ENCODE peak calls at places on chromosomes 1 and 21, in nine cellular contexts. O is psoas muscle, D is cardiac muscle cell, T is cardiac fibroblast, W is fibroblast of villous mesenchyme, H is foreskin fibroblast, Y is NB4, I is astrocyte of the cerebellum, U is AG04449. R is an unnamed sample.

GRCh38 chr1:102628008-102628736 is 480.1 kb downstream of the COL11A1 start:
- DNase-seq in O (no peak), D (no peak), T (peak), W (no peak), H (no peak), Y (no peak), I (no peak), U (no peak), R (no peak)

GRCh38 chr1:91924146-91924545 is 25.1 kb upstream of the BRDT start:
- DNase-seq in O (no peak), D (peak), T (peak), W (peak), H (peak), Y (no peak), I (peak), U (peak), R (no peak)

GRCh38 chr1:42152907-42153597 is at the start of gene GUCA2B:
- DNase-seq in O (no peak), D (no peak), T (no peak), W (no peak), H (no peak), Y (no peak), I (no peak), U (no peak), R (no peak)

GRCh38 chr1:40423264-40423642 is 27.0 kb upstream of the ZFP69B start:
- DNase-seq in O (no peak), D (no peak), T (no peak), W (peak), H (no peak), Y (peak), I (no peak), U (no peak), R (no peak)

GRCh38 chr1:204705493-204705811 is 19.9 kb upstream of the LRRN2 start:
- DNase-seq in O (no peak), D (no peak), T (no peak), W (no peak), H (no peak), Y (no peak), I (no peak), U (no peak), R (no peak)

GRCh38 chr1:219659682-219660081 is 46.8 kb upstream of the ZC3H11B start:
- DNase-seq in O (no peak), D (peak), T (peak), W (peak), H (peak), Y (peak), I (peak), U (peak), R (no peak)

GRCh38 chr21:16911166-16911607 is 601.7 kb upstream of the CXADR start:
- DNase-seq in O (no peak), D (no peak), T (no peak), W (no peak), H (no peak), Y (no peak), I (no peak), U (no peak), R (no peak)

GRCh38 chr1:237386362-237387143 is 344.6 kb downstream of the RYR2 start:
- DNase-seq in O (no peak), D (peak), T (peak), W (peak), H (peak), Y (peak), I (peak), U (no peak), R (no peak)

GRCh38 chr1:170200665-170201397 is 55.1 kb downstream of the NTMT2 start:
- DNase-seq in O (no peak), D (peak), T (peak), W (peak), H (no peak), Y (no peak), I (no peak), U (no peak), R (no peak)

GRCh38 chr1:87120779-87121178 is 206.3 kb downstream of the HS2ST1 start:
- DNase-seq in O (no peak), D (no peak), T (no peak), W (no peak), H (no peak), Y (peak), I (no peak), U (no peak), R (no peak)

GRCh38 chr21:45828580-45829565 is 152.7 kb upstream of the COL6A1 start:
- DNase-seq in O (no peak), D (no peak), T (no peak), W (no peak), H (no peak), Y (no peak), I (no peak), U (no peak), R (no peak)

GRCh38 chr1:87880747-87881133 is 552.1 kb downstream of the LMO4 start:
- DNase-seq in O (no peak), D (peak), T (peak), W (peak), H (no peak), Y (no peak), I (no peak), U (no peak), R (no peak)

GRCh38 chr1:31712625-31713024 is 8.8 kb upstream of the COL16A1 start:
- DNase-seq in O (peak), D (peak), T (peak), W (peak), H (peak), Y (no peak), I (no peak), U (peak), R (no peak)

GRCh38 chr21:27346041-27346448 is 379.2 kb upstream of the ADAMTS5 start:
- DNase-seq in O (no peak), D (peak), T (peak), W (no peak), H (no peak), Y (no peak), I (no peak), U (no peak), R (no peak)

GRCh38 chr1:51073456-51073855 is 28.6 kb upstream of the C1orf185 start:
- DNase-seq in O (no peak), D (peak), T (no peak), W (no peak), H (no peak), Y (no peak), I (no peak), U (no peak), R (no peak)

GRCh38 chr1:175016073-175016722 is 7.0 kb downstream of the MRPS14 start:
- DNase-seq in O (no peak), D (no peak), T (peak), W (no peak), H (peak), Y (no peak), I (no peak), U (peak), R (no peak)

GRCh38 chr1:143604887-143605286 is 366.9 kb downstream of the FAM72C start:
- DNase-seq in O (no peak), D (no peak), T (no peak), W (no peak), H (no peak), Y (no peak), I (no peak), U (no peak), R (no peak)

GRCh38 chr1:43256675-43257570 is 12.9 kb upstream of the TMEM125 start:
- DNase-seq in O (no peak), D (no peak), T (no peak), W (no peak), H (no peak), Y (no peak), I (no peak), U (no peak), R (no peak)

GRCh38 chr1:70727891-70728443 is 316.9 kb downstream of the CTH start:
- DNase-seq in O (no peak), D (no peak), T (no peak), W (no peak), H (no peak), Y (no peak), I (no peak), U (no peak), R (no peak)

GRCh38 chr1:1826356-1827088 is 48.3 kb upstream of the NADK start:
- DNase-seq in O (no peak), D (no peak), T (peak), W (no peak), H (no peak), Y (no peak), I (no peak), U (no peak), R (no peak)

GRCh38 chr1:36166938-36167910 is 11.3 kb downstream of the MAP7D1 start:
- DNase-seq in O (no peak), D (no peak), T (peak), W (peak), H (peak), Y (no peak), I (no peak), U (no peak), R (no peak)

GRCh38 chr21:44654576-44654950 is at the start of gene KRTAP12-4:
- DNase-seq in O (no peak), D (no peak), T (no peak), W (no peak), H (no peak), Y (no peak), I (no peak), U (no peak), R (no peak)

GRCh38 chr1:170241266-170241851 is 95.6 kb downstream of the NTMT2 start:
- DNase-seq in O (no peak), D (peak), T (peak), W (no peak), H (peak), Y (no peak), I (no peak), U (no peak), R (no peak)

GRCh38 chr1:179545316-179545715 is 30.4 kb downstream of the NPHS2 start:
- DNase-seq in O (no peak), D (peak), T (no peak), W (no peak), H (no peak), Y (no peak), I (no peak), U (no peak), R (no peak)

GRCh38 chr1:210597555-210598134 is 268.9 kb downstream of the HHAT start:
- DNase-seq in O (no peak), D (peak), T (peak), W (peak), H (peak), Y (peak), I (peak), U (peak), R (no peak)

GRCh38 chr1:31010081-31010989 is 55.2 kb downstream of the PUM1 start:
- DNase-seq in O (no peak), D (no peak), T (peak), W (peak), H (peak), Y (no peak), I (no peak), U (peak), R (no peak)

GRCh38 chr1:48471603-48472576 is at the start of gene SPATA6:
- DNase-seq in O (peak), D (peak), T (peak), W (peak), H (peak), Y (peak), I (peak), U (peak), R (peak)

GRCh38 chr21:40829308-40829707 is 17.6 kb downstream of the DSCAM start:
- DNase-seq in O (no peak), D (no peak), T (no peak), W (no peak), H (no peak), Y (no peak), I (no peak), U (no peak), R (no peak)

GRCh38 chr1:41192456-41193188 is 49.5 kb downstream of the SCMH1 start:
- DNase-seq in O (no peak), D (peak), T (no peak), W (peak), H (no peak), Y (no peak), I (no peak), U (no peak), R (no peak)

GRCh38 chr1:100511773-100512172 is 26.2 kb upstream of the GPR88 start:
- DNase-seq in O (no peak), D (no peak), T (no peak), W (no peak), H (no peak), Y (no peak), I (no peak), U (no peak), R (no peak)

GRCh38 chr1:24963943-24964677 is 34.0 kb upstream of the RUNX3 start:
- DNase-seq in O (no peak), D (no peak), T (no peak), W (no peak), H (no peak), Y (no peak), I (no peak), U (no peak), R (no peak)

GRCh38 chr1:24963099-24963872 is 33.2 kb upstream of the RUNX3 start:
- DNase-seq in O (no peak), D (no peak), T (no peak), W (no peak), H (no peak), Y (peak), I (no peak), U (no peak), R (no peak)

GRCh38 chr1:24960071-24960801 is 30.2 kb upstream of the RUNX3 start:
- DNase-seq in O (no peak), D (no peak), T (no peak), W (no peak), H (no peak), Y (no peak), I (no peak), U (no peak), R (no peak)

GRCh38 chr1:24961334-24961733 is 31.3 kb upstream of the RUNX3 start:
- DNase-seq in O (no peak), D (no peak), T (no peak), W (no peak), H (no peak), Y (no peak), I (no peak), U (no peak), R (no peak)

DNA sequence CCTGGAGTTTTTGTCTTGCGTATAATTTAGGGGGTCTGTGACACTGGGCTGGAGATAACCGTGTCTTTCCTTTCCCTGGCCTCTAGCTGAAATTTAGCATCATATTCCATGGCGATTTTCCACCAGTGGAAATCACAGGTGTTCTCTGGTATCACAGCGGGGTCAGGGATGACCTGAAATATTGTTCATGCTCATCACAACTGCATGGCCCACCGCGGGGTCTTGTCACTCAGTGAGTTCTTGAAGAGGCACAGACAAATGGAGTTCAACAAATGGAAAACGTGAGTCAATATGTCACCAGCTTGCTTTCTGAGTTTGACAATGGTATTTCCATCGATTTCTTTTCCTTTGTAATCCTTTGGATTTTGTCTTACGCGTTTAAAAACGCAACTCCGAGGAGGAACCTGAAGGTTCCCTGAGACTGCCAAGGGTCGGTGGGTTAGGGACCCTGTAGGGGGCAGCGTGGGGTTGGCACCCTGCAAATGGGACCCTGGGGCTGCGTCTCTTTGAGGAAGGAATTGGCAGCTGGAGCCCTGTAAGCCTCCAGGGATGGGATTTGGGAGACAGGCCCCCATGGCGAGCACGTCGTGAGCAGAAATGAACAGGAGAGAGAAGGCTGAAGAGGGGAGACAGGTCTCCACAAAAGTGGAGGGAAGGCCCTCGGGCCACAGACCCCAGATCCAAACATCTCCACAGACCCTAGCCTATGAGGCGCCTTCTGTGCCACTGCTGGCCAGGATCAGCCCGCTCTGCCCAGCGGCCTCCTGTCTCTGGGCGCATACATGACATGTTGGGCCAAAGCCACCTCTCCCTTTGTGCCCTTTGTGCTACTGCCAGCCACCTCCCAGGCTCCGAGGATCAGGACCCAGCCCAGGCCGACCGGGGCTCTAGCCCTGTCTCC is 32.1 kb upstream of the RUNX3 start:
- DNase-seq in O (no peak), D (no peak), T (no peak), W (no peak), H (no peak), Y (peak), I (no peak), U (no peak), R (no peak)
- TF ChIP-seq CTCF in O (no peak), D (no peak), T (no peak), W (no peak), H (no peak), Y (peak), I (no peak), U (no peak), R (peak)

GRCh38 chr1:110602466-110602865 is 3.7 kb downstream of the KCNA2 start:
- DNase-seq in O (no peak), D (no peak), T (no peak), W (peak), H (no peak), Y (no peak), I (no peak), U (no peak), R (peak)

GRCh38 chr1:110600716-110601115 is 5.4 kb downstream of the KCNA2 start:
- DNase-seq in O (no peak), D (no peak), T (no peak), W (no peak), H (no peak), Y (no peak), I (no peak), U (no peak), R (peak)

GRCh38 chr1:110604586-110605148 is 1.5 kb downstream of the KCNA2 start:
- DNase-seq in O (no peak), D (no peak), T (no peak), W (no peak), H (no peak), Y (no peak), I (no peak), U (no peak), R (no peak)

GRCh38 chr1:110601332-110601731 is 4.8 kb downstream of the KCNA2 start:
- DNase-seq in O (no peak), D (no peak), T (no peak), W (no peak), H (no peak), Y (no peak), I (no peak), U (no peak), R (peak)

DNA sequence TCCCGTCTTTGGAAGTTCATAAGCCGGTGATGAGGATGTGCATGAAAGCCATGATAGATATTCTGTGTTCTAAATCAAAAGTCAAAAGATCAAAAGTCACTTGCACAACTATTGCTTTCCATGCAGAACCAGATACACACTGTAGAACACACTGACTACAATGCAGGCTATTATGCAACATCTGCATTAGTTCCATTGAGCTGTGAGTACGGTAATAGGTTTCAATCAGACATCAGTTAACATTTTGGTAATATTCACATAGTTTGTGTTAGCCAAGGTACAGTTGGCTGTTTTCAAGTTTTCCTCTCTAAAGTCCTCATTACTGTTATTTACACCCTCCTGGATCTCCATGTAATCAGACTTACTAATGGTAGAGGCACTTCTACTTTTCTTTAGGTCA is 3.1 kb downstream of the KCNA2 start:
- DNase-seq in O (no peak), D (no peak), T (no peak), W (no peak), H (no peak), Y (no peak), I (no peak), U (no peak), R (no peak)
- TF ChIP-seq CTCF in O (no peak), D (no peak), T (no peak), W (no peak), H (no peak), Y (no peak), I (no peak), U (no peak), R (no peak)

GRCh38 chr1:12760256-12760795 is 13.2 kb upstream of the PRAMEF12 start:
- DNase-seq in O (no peak), D (no peak), T (no peak), W (no peak), H (no peak), Y (peak), I (no peak), U (no peak), R (no peak)
- TF ChIP-seq CTCF in O (no peak), D (no peak), T (no peak), W (peak), H (no peak), Y (peak), I (no peak), U (no peak), R (peak)

GRCh38 chr1:158246650-158247049 is 7.6 kb upstream of the CD1A start:
- DNase-seq in O (no peak), D (peak), T (peak), W (no peak), H (no peak), Y (peak), I (no peak), U (no peak), R (no peak)
- TF ChIP-seq CTCF in O (no peak), D (no peak), T (no peak), W (no peak), H (no peak), Y (no peak), I (no peak), U (no peak), R (no peak)

GRCh38 chr1:241902376-241903067 is 54.5 kb downstream of the EXO1 start:
- DNase-seq in O (no peak), D (peak), T (peak), W (no peak), H (peak), Y (no peak), I (no peak), U (no peak), R (no peak)

GRCh38 chr1:241899211-241899610 is 51.2 kb downstream of the EXO1 start:
- DNase-seq in O (no peak), D (no peak), T (no peak), W (no peak), H (no peak), Y (no peak), I (no peak), U (no peak), R (no peak)

GRCh38 chr1:241900381-241900780 is 52.4 kb downstream of the EXO1 start:
- DNase-seq in O (no peak), D (no peak), T (no peak), W (no peak), H (no peak), Y (no peak), I (no peak), U (no peak), R (no peak)

GRCh38 chr1:241895013-241895412 is 47.0 kb downstream of the EXO1 start:
- DNase-seq in O (no peak), D (no peak), T (no peak), W (no peak), H (no peak), Y (peak), I (no peak), U (no peak), R (no peak)

DNA sequence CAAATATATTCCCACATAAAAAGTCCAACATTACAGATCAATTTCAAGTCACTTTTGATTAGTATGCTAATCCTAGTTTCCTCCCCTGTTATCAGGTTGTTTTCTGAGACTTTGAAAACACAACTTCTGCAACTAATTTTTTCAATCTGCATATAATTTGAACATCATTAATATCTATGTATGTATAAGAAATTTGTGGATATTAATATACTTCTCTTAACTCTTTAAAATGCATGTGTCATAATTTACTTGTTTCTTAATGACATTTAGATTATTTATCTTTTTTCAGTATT is 48.6 kb downstream of the EXO1 start:
- DNase-seq in O (no peak), D (no peak), T (no peak), W (no peak), H (no peak), Y (no peak), I (no peak), U (no peak), R (no peak)
- TF ChIP-seq CTCF in O (no peak), D (no peak), T (no peak), W (no peak), H (no peak), Y (no peak), I (no peak), U (no peak), R (peak)

DNA sequence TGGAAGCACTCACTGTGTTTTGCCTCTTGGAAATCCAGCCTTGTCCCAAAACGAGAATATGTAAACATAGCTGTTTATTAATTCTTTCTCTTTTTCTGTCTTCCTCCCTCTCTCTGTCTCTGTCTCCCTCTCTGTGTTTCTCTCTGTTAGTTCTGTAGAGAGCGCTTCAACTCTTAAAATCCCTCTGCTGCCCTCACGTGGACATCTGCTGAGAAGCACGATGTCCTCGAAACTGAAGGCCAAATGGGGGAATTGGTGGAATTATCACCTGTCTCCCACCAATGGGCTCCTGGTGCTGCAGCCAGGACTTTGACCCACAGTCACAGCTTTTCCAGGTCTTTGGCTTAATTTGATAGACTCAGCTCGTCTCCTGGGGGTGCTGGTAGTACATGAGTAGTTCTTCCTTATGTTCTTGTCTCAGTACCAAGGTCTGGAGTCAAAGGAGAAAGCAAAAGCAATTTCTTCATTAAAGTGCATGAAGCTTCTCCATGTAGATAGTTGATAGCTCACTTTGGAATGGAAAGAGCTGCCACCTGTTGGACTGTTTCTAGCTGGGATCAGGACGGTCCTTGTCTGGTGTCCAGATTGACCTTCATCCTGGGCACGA is 5.5 kb upstream of the GBP6 start:
- DNase-seq in O (peak), D (peak), T (peak), W (peak), H (peak), Y (peak), I (peak), U (no peak), R (no peak)
- TF ChIP-seq CTCF in O (peak), D (peak), T (peak), W (peak), H (peak), Y (peak), I (peak), U (peak), R (peak)